ENCODE peak calls at places on chromosomes 3 and 15, in eight cellular contexts. Q is Panc1, L is A549, A is breast epithelium, C is fibroblast of lung, J is endothelial cell of umbilical vein, V is psoas muscle, U is right cardiac atrium. M is an unnamed sample.

GRCh38 chr15:96398769-96399168 is 68.3 kb downstream of the NR2F2 start:
- DNase-seq in V (no peak), A (no peak), C (no peak), Q (no peak), U (no peak), L (no peak), J (no peak), M (no peak)

GRCh38 chr15:65638681-65639089 is 16.9 kb downstream of the SLC24A1 start:
- DNase-seq in C (peak; percentile 86), Q (peak; percentile 39), U (no peak), V (no peak), J (peak; percentile 74), A (no peak), L (peak; percentile 96), M (peak; percentile 73)

GRCh38 chr3:52998781-52999509 is 46.9 kb downstream of the SFMBT1 start:
- DNase-seq in A (no peak), V (no peak), C (no peak), U (peak; percentile 58), J (no peak), L (no peak), Q (no peak), M (no peak)

GRCh38 chr3:12638105-12638504 is 25.8 kb downstream of the RAF1 start:
- DNase-seq in J (no peak), V (no peak), U (no peak), L (no peak), Q (no peak), A (no peak), C (peak; percentile 61), M (no peak)

GRCh38 chr3:59212128-59212764 is 162.4 kb upstream of the CFAP20DC start:
- DNase-seq in V (no peak), U (no peak), Q (peak; percentile 10), L (peak; percentile 21), C (peak; percentile 55), J (peak; percentile 44), A (no peak), M (peak; percentile 39)

GRCh38 chr3:192928016-192928415 is 10.4 kb upstream of the MB21D2 start:
- DNase-seq in A (no peak), L (no peak), C (no peak), Q (no peak), J (no peak), U (no peak), V (no peak), M (no peak)

GRCh38 chr3:81749285-81749684 is 12.2 kb downstream of the GBE1 start:
- DNase-seq in J (no peak), A (no peak), L (no peak), V (no peak), U (no peak), Q (no peak), C (no peak), M (no peak)

GRCh38 chr3:113912551-113913246 is 35.1 kb upstream of the ZDHHC23 start:
- DNase-seq in U (no peak), V (no peak), L (peak; percentile 24), C (peak; percentile 71), A (peak; percentile 35), Q (peak; percentile 69), J (peak; percentile 66), M (peak; percentile 36)

GRCh38 chr15:77869021-77869895 is 208.3 kb downstream of the TBC1D2B start:
- DNase-seq in C (no peak), J (peak; percentile 10), V (no peak), Q (no peak), U (peak; percentile 19), L (no peak), A (no peak), M (no peak)

GRCh38 chr15:43957724-43958123 is 130.9 kb downstream of the WDR76 start:
- DNase-seq in C (no peak), U (no peak), V (no peak), J (no peak), A (no peak), Q (no peak), L (no peak), M (no peak)

GRCh38 chr3:186298876-186299275 is 63.2 kb downstream of the DGKG start:
- DNase-seq in V (no peak), C (no peak), A (no peak), L (peak; percentile 17), J (no peak), Q (no peak), U (no peak), M (no peak)

GRCh38 chr15:83850015-83850414 is 196.1 kb downstream of the ADAMTSL3 start:
- DNase-seq in J (no peak), A (no peak), Q (no peak), C (no peak), V (no peak), L (no peak), U (no peak), M (no peak)

GRCh38 chr3:127206611-127207516 is 13.9 kb downstream of the PRR23E start:
- DNase-seq in L (no peak), A (no peak), V (no peak), C (no peak), J (no peak), U (no peak), Q (no peak), M (no peak)

GRCh38 chr15:36888018-36888992 is 212.0 kb downstream of the MEIS2 start:
- DNase-seq in Q (no peak), V (no peak), C (no peak), J (no peak), A (no peak), U (peak; percentile 66), L (no peak), M (no peak)

GRCh38 chr3:195105389-195105788 is 165.6 kb downstream of the XXYLT1 start:
- DNase-seq in A (no peak), V (no peak), Q (no peak), L (no peak), J (peak; percentile 29), U (no peak), C (no peak), M (no peak)

GRCh38 chr3:132225664-132226063 is 91.5 kb upstream of the ACP3 start:
- DNase-seq in V (no peak), A (no peak), Q (no peak), J (no peak), C (no peak), U (no peak), L (no peak), M (no peak)

GRCh38 chr3:139533781-139534443 is 5.6 kb downstream of the RBP1 start:
- DNase-seq in Q (no peak), J (peak; percentile 70), U (peak; percentile 83), V (no peak), C (peak; percentile 65), A (peak; percentile 18), L (no peak), M (no peak)

GRCh38 chr15:63218114-63218808 is 28.9 kb downstream of the RAB8B start:
- DNase-seq in C (peak; percentile 83), L (no peak), J (no peak), Q (no peak), A (no peak), U (no peak), V (no peak), M (no peak)

DNA sequence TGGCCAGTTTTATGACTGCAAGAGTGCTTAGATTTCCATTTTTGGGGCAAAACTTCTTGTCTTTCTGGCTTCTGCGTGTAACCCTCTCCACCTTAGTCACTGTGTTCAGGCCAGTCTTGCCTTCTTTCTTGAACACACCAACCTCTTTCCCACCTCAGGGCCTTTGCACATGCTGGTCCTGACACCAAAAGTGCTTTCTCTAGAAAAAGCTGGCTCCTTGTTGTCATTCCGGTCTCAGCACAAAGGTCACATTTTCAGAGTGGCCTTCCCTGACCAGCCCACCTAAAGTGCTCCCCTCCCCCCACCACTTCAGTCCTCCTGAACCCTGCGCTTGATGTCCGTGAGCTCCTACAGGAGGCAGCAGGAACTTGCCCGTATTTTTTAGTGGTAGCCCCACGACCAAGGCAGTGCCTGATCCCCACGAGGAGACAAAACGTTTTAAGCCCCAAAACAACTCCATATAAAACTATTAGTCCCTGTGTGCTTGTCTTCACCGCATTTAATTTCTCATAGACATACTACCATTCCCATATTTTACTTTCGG is 25.5 kb downstream of the CDCP1 start:
- DNase-seq in L (no peak), A (no peak), Q (no peak), V (no peak), J (no peak), C (no peak), U (no peak), M (no peak)
- H3K27ac ChIP-seq in L (peak overlapping the region; percentile 16), A (no peak overlapping the region), Q (no peak overlapping the region), V (peak overlapping the region; percentile 89), J (no peak overlapping the region), C (peak overlapping the region; percentile 7), U (no peak overlapping the region), M (no peak overlapping the region)

GRCh38 chr3:1092771-1093170 is at the start of gene CNTN6:
- DNase-seq in U (no peak), L (no peak), A (no peak), Q (no peak), J (no peak), V (no peak), C (peak; percentile 9), M (no peak)

GRCh38 chr3:1091276-1091675 is 1.5 kb upstream of the CNTN6 start:
- DNase-seq in J (no peak), U (no peak), Q (no peak), C (no peak), V (no peak), L (no peak), A (no peak), M (no peak)

GRCh38 chr3:1092061-1092460 is 763 bp upstream of the CNTN6 start:
- DNase-seq in L (no peak), V (no peak), U (no peak), Q (no peak), C (no peak), J (no peak), A (no peak), M (no peak)

GRCh38 chr3:1088503-1088902 is 4.3 kb upstream of the CNTN6 start:
- DNase-seq in V (no peak), A (no peak), U (no peak), J (no peak), Q (no peak), L (no peak), C (no peak), M (no peak)

GRCh38 chr3:1093216-1093615 is 392 bp downstream of the CNTN6 start:
- DNase-seq in U (no peak), Q (no peak), V (no peak), C (no peak), A (no peak), L (no peak), J (no peak), M (no peak)
- H3K4me3 ChIP-seq in U (no peak overlapping the region), Q (no peak overlapping the region), V (no peak overlapping the region), C (no peak overlapping the region), A (no peak overlapping the region), L (no peak overlapping the region), J (no peak overlapping the region), M (no peak overlapping the region)

DNA sequence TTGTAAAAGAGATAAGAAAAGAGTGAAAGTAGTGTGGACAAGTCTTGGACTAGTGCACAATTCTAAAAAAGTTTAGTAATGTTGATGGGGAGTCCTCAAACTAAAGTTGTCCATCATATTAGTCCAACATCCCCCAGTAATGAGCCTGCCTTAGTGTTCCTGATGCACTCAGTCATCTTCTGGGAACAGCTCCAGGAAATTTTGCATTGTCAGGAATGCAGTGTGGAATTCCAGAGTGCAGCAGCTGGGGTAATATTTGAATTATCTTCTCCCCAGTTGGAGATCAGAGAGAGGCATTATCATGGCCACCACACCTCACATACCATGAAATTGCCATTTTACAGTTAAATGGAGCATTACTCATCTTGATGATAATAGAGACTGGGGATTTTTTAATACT is 528.8 kb upstream of the NAALADL2 start:
- DNase-seq in A (no peak), J (peak; percentile 17), V (no peak), C (peak; percentile 65), Q (no peak), L (no peak), U (no peak), M (no peak)
- H3K4me1 ChIP-seq in A (no peaks in the 10 kb centered on the region), J (no peaks in the 10 kb centered on the region), V (no peaks in the 10 kb centered on the region), C (no peaks in the 10 kb centered on the region), Q (no peaks in the 10 kb centered on the region), L (no peaks in the 10 kb centered on the region), U (no peaks in the 10 kb centered on the region), M (no peaks in the 10 kb centered on the region)

GRCh38 chr15:94080416-94080815 is 150.9 kb upstream of the MCTP2 start:
- DNase-seq in L (no peak), U (peak; percentile 57), J (no peak), C (peak; percentile 77), Q (no peak), A (no peak), V (peak; percentile 65), M (no peak)
- H3K27ac ChIP-seq in L (no peak overlapping the region), U (no peak overlapping the region), J (no peak overlapping the region), C (no peak overlapping the region), Q (no peak overlapping the region), A (no peak overlapping the region), V (no peak overlapping the region), M (no peak overlapping the region)